ENCODE peak calls at places on chromosomes 7 and 10, in nine cellular contexts. P is NCI-H510A, T is aorta, U is left colon, S is SK-MEL-5, R is cardiac fibroblast, C is Peyer's patch, B is activated B cell treated with CpG ODN at 0.5 μM for 24 hours, F is endothelial cell. J is an unnamed sample.

GRCh38 chr10:3573498-3573897 is 211.5 kb downstream of the KLF6 start:
- DNase-seq in P (no peak), T (no peak), U (no peak), S (no peak), R (no peak), C (no peak), B (no peak), F (no peak), J (no peak)

GRCh38 chr7:108839091-108839490 is 269.4 kb downstream of the DNAJB9 start:
- DNase-seq in P (no peak), T (no peak), U (no peak), S (no peak), R (no peak), C (no peak), B (no peak), F (no peak), J (no peak)

GRCh38 chr10:36450385-36450784 is 675.0 kb upstream of the ANKRD30A start:
- DNase-seq in P (no peak), T (no peak), U (no peak), S (no peak), R (peak; percentile 90), C (no peak), B (no peak), F (no peak), J (no peak)

GRCh38 chr7:131581241-131582157 is 25.1 kb upstream of the PODXL start:
- DNase-seq in P (no peak), T (peak; percentile 80), U (no peak), S (no peak), R (peak; percentile 10), C (no peak), B (no peak), F (no peak), J (no peak)

GRCh38 chr10:4069491-4069890 is 284.5 kb upstream of the KLF6 start:
- DNase-seq in P (no peak), T (no peak), U (no peak), S (no peak), R (peak; percentile 87), C (no peak), B (no peak), F (no peak), J (no peak)

GRCh38 chr7:128359939-128360338 is 1.6 kb downstream of the PRRT4 start:
- DNase-seq in P (no peak), T (no peak), U (no peak), S (no peak), R (no peak), C (no peak), B (no peak), F (no peak), J (no peak)

GRCh38 chr10:36344240-36344639 is 702.1 kb upstream of the FZD8 start:
- DNase-seq in P (no peak), T (no peak), U (no peak), S (peak; percentile 35), R (no peak), C (no peak), B (no peak), F (no peak), J (no peak)

GRCh38 chr7:150847536-150847935 is 4.8 kb upstream of the AOC1 start:
- DNase-seq in P (no peak), T (peak; percentile 38), U (peak; percentile 15), S (no peak), R (no peak), C (no peak), B (no peak), F (no peak), J (no peak)

GRCh38 chr7:156999611-157000046 is 10.8 kb downstream of the MNX1 start:
- DNase-seq in P (peak; percentile 31), T (peak; percentile 74), U (peak; percentile 56), S (no peak), R (no peak), C (peak; percentile 80), B (no peak), F (no peak), J (no peak)